ENCODE peak calls at places on chromosomes 12 and 14, in four cellular contexts. K is heart left ventricle, Z is lung, Y is aorta. L is an unnamed sample.

GRCh38 chr12:108511633-108512540 is 3.2 kb upstream of the FICD start:
- DNase-seq in Z (peak; percentile 71), K (peak; percentile 63), Y (peak; percentile 85), L (peak; percentile 81)

GRCh38 chr12:52836042-52836466 is 1.9 kb upstream of the KRT79 start:
- DNase-seq in Z (no peak), K (no peak), Y (peak; percentile 66), L (peak; percentile 71)

GRCh38 chr12:12733118-12733517 is 15.9 kb downstream of the CDKN1B start:
- DNase-seq in Z (no peak), K (no peak), Y (no peak), L (no peak)

GRCh38 chr12:65632131-65632855 is 192.0 kb upstream of the HMGA2 start:
- DNase-seq in K (peak; percentile 18), Z (no peak), Y (no peak), L (no peak)

GRCh38 chr14:72683787-72684186 is 210.1 kb downstream of the DPF3 start:
- DNase-seq in K (no peak), Z (no peak), Y (no peak), L (no peak)

GRCh38 chr12:87444039-87444438 is 585.2 kb downstream of the C12orf50 start:
- DNase-seq in Z (no peak), Y (no peak), K (no peak), L (no peak)

GRCh38 chr14:100889641-100890040 is 13.9 kb downstream of the RTL1 start:
- DNase-seq in Y (peak; percentile 43), Z (no peak), K (no peak), L (no peak)

GRCh38 chr12:66929121-66929520 is 250.2 kb upstream of the GRIP1 start:
- DNase-seq in Y (no peak), K (no peak), Z (no peak), L (no peak)

GRCh38 chr12:102539651-102540553 is 59.5 kb upstream of the IGF1 start:
- DNase-seq in Z (no peak), Y (no peak), K (no peak), L (no peak)

GRCh38 chr14:45679852-45680251 is 426.9 kb upstream of the MIS18BP1 start:
- DNase-seq in K (no peak), Y (no peak), Z (no peak), L (no peak)

GRCh38 chr14:20327005-20327869 is 5.8 kb downstream of the CCNB1IP1 start:
- DNase-seq in K (peak; percentile 33), Y (no peak), Z (no peak), L (no peak)

GRCh38 chr12:71046215-71046614 is 111.6 kb downstream of the TSPAN8 start:
- DNase-seq in Y (no peak), Z (no peak), K (no peak), L (no peak)

GRCh38 chr14:59425322-59425945 is 39.7 kb downstream of the GPR135 start:
- DNase-seq in Y (no peak), K (peak; percentile 52), Z (no peak), L (no peak)

GRCh38 chr14:68849416-68849815 is 56.5 kb upstream of the ZFP36L1 start:
- DNase-seq in Z (peak; percentile 7), Y (no peak), K (peak; percentile 49), L (no peak)

GRCh38 chr14:24605435-24606190 is 3.9 kb downstream of the GZMH start:
- DNase-seq in K (peak; percentile 9), Z (peak; percentile 40), Y (no peak), L (peak; percentile 41)

GRCh38 chr14:100589071-100589759 is 2.0 kb upstream of the BEGAIN start:
- DNase-seq in Y (peak; percentile 55), K (no peak), Z (no peak), L (no peak)

GRCh38 chr14:59389936-59390335 is 75.2 kb downstream of the GPR135 start:
- DNase-seq in Y (no peak), Z (no peak), K (no peak), L (no peak)

GRCh38 chr14:24273422-24273998 is 2.1 kb upstream of the RABGGTA start:
- DNase-seq in Y (no peak), K (no peak), Z (no peak), L (no peak)

GRCh38 chr14:61545716-61546455 is 149.4 kb upstream of the HIF1A start:
- DNase-seq in K (no peak), Z (no peak), Y (no peak), L (no peak)

GRCh38 chr12:4412462-4412861 is 33.0 kb upstream of the FGF23 start:
- DNase-seq in Z (no peak), K (no peak), Y (no peak), L (no peak)

GRCh38 chr14:65168840-65169239 is 66.5 kb upstream of the MAX start:
- DNase-seq in K (no peak), Y (no peak), Z (no peak), L (no peak)

GRCh38 chr12:7512528-7512927 is 9.0 kb upstream of the CD163 start:
- DNase-seq in Y (no peak), K (no peak), Z (peak; percentile 29), L (no peak)

GRCh38 chr14:99660006-99660566 is 15.2 kb downstream of the HHIPL1 start:
- DNase-seq in Y (no peak), Z (no peak), K (no peak), L (no peak)

GRCh38 chr12:123900898-123901376 is 71.7 kb downstream of the CCDC92 start:
- DNase-seq in Y (peak; percentile 68), K (no peak), Z (no peak), L (no peak)

GRCh38 chr12:49904601-49905000 is 901 bp upstream of the FAIM2 start:
- DNase-seq in Z (no peak), Y (no peak), K (no peak), L (no peak)

GRCh38 chr14:35534884-35535793 is 1.2 kb downstream of the INSM2 start:
- DNase-seq in Y (peak; percentile 87), Z (peak; percentile 60), K (peak; percentile 46), L (peak; percentile 22)

GRCh38 chr12:54032220-54032619 is 630 bp upstream of the HOXC5 start:
- DNase-seq in Y (no peak), Z (no peak), K (no peak), L (no peak)

GRCh38 chr12:66020481-66020880 is 110.1 kb downstream of the LLPH start:
- DNase-seq in Z (no peak), Y (no peak), K (no peak), L (no peak)

GRCh38 chr12:95820096-95820703 is 29.6 kb upstream of the NTN4 start:
- DNase-seq in Y (no peak), K (no peak), Z (no peak), L (no peak)

GRCh38 chr12:64682572-64683277 is 72.4 kb downstream of the RASSF3 start:
- DNase-seq in K (peak; percentile 76), Y (no peak), Z (no peak), L (peak; percentile 35)

GRCh38 chr12:4911316-4911994 is 1.8 kb downstream of the KCNA1 start:
- DNase-seq in K (no peak), Y (peak; percentile 74), Z (no peak), L (no peak)

GRCh38 chr12:56894698-56895368 is 39.4 kb downstream of the SDR9C7 start:
- DNase-seq in K (no peak), Z (no peak), Y (no peak), L (no peak)

GRCh38 chr14:104659764-104660523 is 29.5 kb upstream of the INF2 start:
- DNase-seq in Z (no peak), K (no peak), Y (peak; percentile 73), L (no peak)

GRCh38 chr14:73526036-73526984 is 10.6 kb upstream of the ACOT1 start:
- DNase-seq in Z (peak; percentile 72), K (peak; percentile 60), Y (no peak), L (no peak)

GRCh38 chr12:83823386-83824045 is 1089.1 kb downstream of the SLC6A15 start:
- DNase-seq in K (peak; percentile 24), Z (no peak), Y (peak; percentile 59), L (no peak)

GRCh38 chr14:71130491-71131179 is 223.4 kb downstream of the PCNX1 start:
- DNase-seq in Y (no peak), K (no peak), Z (no peak), L (no peak)

GRCh38 chr12:84730561-84731162 is 181.9 kb downstream of the SLC6A15 start:
- DNase-seq in K (no peak), Z (no peak), Y (no peak), L (no peak)

GRCh38 chr14:71321556-71322315 is 414.5 kb downstream of the PCNX1 start:
- DNase-seq in Y (no peak), Z (no peak), K (no peak), L (no peak)

GRCh38 chr12:60333461-60333860 is 737.6 kb downstream of the SLC16A7 start:
- DNase-seq in Z (no peak), K (no peak), Y (no peak), L (no peak)

GRCh38 chr14:55348766-55349453 is 62.7 kb downstream of the ATG14 start:
- DNase-seq in K (no peak), Z (no peak), Y (no peak), L (no peak)
- H3K27ac ChIP-seq in K (no peak overlapping the region), Z (no peak overlapping the region), Y (no peak overlapping the region), L (no peak overlapping the region)

DNA sequence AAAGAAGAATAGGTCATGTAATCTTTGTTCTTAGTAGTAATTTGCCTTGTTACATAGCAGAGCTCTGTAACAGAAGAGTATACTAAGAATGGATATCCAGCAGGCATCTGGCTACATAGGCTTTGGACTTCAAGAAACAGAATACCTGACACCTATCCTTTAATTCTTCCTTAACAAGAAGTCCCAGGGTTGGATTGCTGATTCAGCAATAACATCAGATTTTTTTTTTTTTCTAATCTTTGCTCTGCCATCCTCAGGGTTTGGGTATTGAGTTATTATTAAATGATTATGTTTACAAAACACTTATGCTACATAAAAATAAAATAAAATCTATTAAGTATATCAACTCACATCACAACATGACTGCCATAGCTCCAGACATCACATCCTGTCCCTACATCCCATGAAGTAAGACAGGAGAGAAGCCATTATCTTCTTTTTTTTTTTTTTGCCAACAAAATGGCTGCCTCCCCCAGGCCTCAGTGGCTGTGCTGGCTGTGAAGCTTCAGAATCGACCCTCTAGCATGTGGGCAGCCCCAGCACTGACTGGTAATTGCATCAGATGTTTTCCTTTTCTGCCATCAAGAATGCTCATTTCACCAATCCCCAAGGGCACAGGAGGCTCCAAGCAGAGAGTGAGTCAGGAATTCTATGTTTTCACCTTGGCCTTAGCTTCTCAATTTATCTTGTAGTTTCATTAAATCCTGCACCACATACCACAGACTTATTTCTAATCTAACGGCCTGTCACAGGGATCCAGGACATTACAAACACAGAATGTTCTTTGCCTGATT is 186.2 kb downstream of the DICER1 start:
- DNase-seq in K (no peak), Y (no peak), Z (no peak), L (no peak)
- H3K4me3 ChIP-seq in K (no peak overlapping the region), Y (no peak overlapping the region), Z (no peak overlapping the region), L (no peak overlapping the region)

GRCh38 chr12:62717636-62718035 is 217.3 kb downstream of the PPM1H start:
- DNase-seq in Y (no peak), Z (no peak), K (no peak), L (no peak)
- H3K27ac ChIP-seq in Y (no peak overlapping the region), Z (no peak overlapping the region), K (no peak overlapping the region), L (no peak overlapping the region)

GRCh38 chr12:11555195-11555594 is 94.3 kb upstream of the ETV6 start:
- DNase-seq in Y (no peak), Z (no peak), K (no peak), L (no peak)
- H3K4me3 ChIP-seq in Y (peak overlapping the region; percentile 79), Z (no peak overlapping the region), K (no peak overlapping the region), L (no peak overlapping the region)

DNA sequence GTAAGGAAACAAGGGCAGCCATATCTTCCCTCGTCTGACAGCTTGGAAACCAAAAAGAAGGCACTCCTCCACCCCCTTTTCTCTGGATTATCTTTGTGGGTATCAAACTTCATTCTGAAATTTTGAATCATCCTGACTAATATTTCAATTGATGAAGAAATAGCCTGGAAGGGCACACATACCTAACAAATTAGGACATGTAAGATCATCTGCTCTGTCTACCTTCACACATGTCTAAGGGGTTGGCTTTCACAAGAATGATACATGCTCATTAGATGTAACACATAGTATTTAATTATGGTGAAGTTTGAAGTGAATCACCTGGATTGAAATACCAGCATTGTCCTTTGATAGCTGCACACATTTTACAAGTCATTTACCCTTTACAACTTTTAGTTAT is 348.1 kb upstream of the RPL10L start:
- DNase-seq in K (no peak), Z (no peak), Y (no peak), L (no peak)
- H3K27ac ChIP-seq in K (no peak overlapping the region), Z (no peak overlapping the region), Y (no peak overlapping the region), L (no peak overlapping the region)

L was measured in CD8-positive, alpha-beta T cell.